ENCODE peak calls at places on chromosomes 11 and 22, in four cellular contexts. One of them, this sample, is unnamed. For H3K4me1, the result is how much of the 10 kb centered on the place peaks cover.

GRCh38 chr11:67082071-67082791 is 25.6 kb downstream of the RHOD start:
- DNase-seq in HCT116: no peak
- DNase-seq in SK-N-SH: peak
- DNase-seq in H1: peak
- DNase-seq in this sample: no peak

GRCh38 chr11:6127881-6128280 is 20.4 kb downstream of the OR56B4 start:
- DNase-seq in HCT116: no peak
- DNase-seq in SK-N-SH: no peak
- DNase-seq in H1: no peak
- DNase-seq in this sample: no peak

GRCh38 chr22:27063381-27063780 is 406.0 kb downstream of the MIAT start:
- DNase-seq in HCT116: no peak
- DNase-seq in SK-N-SH: peak
- DNase-seq in H1: no peak
- DNase-seq in this sample: no peak

GRCh38 chr11:48043998-48044512 is 63.7 kb downstream of the PTPRJ start:
- DNase-seq in HCT116: no peak
- DNase-seq in SK-N-SH: no peak
- DNase-seq in H1: no peak
- DNase-seq in this sample: no peak

GRCh38 chr11:69638941-69639681 is 1.8 kb upstream of the CCND1 start:
- DNase-seq in HCT116: peak
- DNase-seq in SK-N-SH: peak
- DNase-seq in H1: peak
- DNase-seq in this sample: peak

GRCh38 chr22:44328326-44328725 is 15.6 kb upstream of the SHISAL1 start:
- DNase-seq in HCT116: no peak
- DNase-seq in SK-N-SH: no peak
- DNase-seq in H1: no peak
- DNase-seq in this sample: no peak

GRCh38 chr11:71472357-71472885 is 19.4 kb downstream of the NADSYN1 start:
- DNase-seq in HCT116: no peak
- DNase-seq in SK-N-SH: no peak
- DNase-seq in H1: no peak
- DNase-seq in this sample: no peak

GRCh38 chr11:103326070-103326794 is 217.0 kb downstream of the DYNC2H1 start:
- DNase-seq in HCT116: peak
- DNase-seq in SK-N-SH: peak
- DNase-seq in H1: peak
- DNase-seq in this sample: peak

GRCh38 chr11:70696564-70696963 is 298.2 kb downstream of the CTTN start:
- DNase-seq in HCT116: no peak
- DNase-seq in SK-N-SH: no peak
- DNase-seq in H1: no peak
- DNase-seq in this sample: no peak

GRCh38 chr11:44630511-44631210 is 65.2 kb downstream of the CD82 start:
- DNase-seq in HCT116: no peak
- DNase-seq in SK-N-SH: no peak
- DNase-seq in H1: no peak
- DNase-seq in this sample: no peak

GRCh38 chr22:22371031-22371541 is 126.5 kb downstream of the VPREB1 start:
- DNase-seq in HCT116: no peak
- DNase-seq in SK-N-SH: no peak
- DNase-seq in H1: no peak
- DNase-seq in this sample: no peak

GRCh38 chr11:56152333-56152732 is 7.8 kb downstream of the OR8K5 start:
- DNase-seq in HCT116: no peak
- DNase-seq in SK-N-SH: no peak
- DNase-seq in H1: no peak
- DNase-seq in this sample: no peak

GRCh38 chr22:16960220-16960883 is 47.7 kb downstream of the GAB4 start:
- DNase-seq in HCT116: no peak
- DNase-seq in SK-N-SH: no peak
- DNase-seq in H1: peak
- DNase-seq in this sample: no peak

GRCh38 chr11:69351460-69351859 is 57.5 kb downstream of the MYEOV start:
- DNase-seq in HCT116: no peak
- DNase-seq in SK-N-SH: no peak
- DNase-seq in H1: no peak
- DNase-seq in this sample: no peak

GRCh38 chr22:41000941-41001721 is 50.0 kb downstream of the RBX1 start:
- DNase-seq in HCT116: no peak
- DNase-seq in SK-N-SH: no peak
- DNase-seq in H1: no peak
- DNase-seq in this sample: no peak

GRCh38 chr11:84564180-84564866 is 1062.8 kb downstream of the DLG2 start:
- DNase-seq in HCT116: peak
- DNase-seq in SK-N-SH: peak
- DNase-seq in H1: no peak
- DNase-seq in this sample: no peak

GRCh38 chr11:68841718-68842426 is at the start of gene CPT1A:
- DNase-seq in HCT116: no peak
- DNase-seq in SK-N-SH: peak
- DNase-seq in H1: peak
- DNase-seq in this sample: no peak

GRCh38 chr11:67732045-67732787 is 57.8 kb upstream of the ALDH3B2 start:
- DNase-seq in HCT116: peak
- DNase-seq in SK-N-SH: peak
- DNase-seq in H1: peak
- DNase-seq in this sample: no peak

GRCh38 chr11:2142300-2142759 is 3.1 kb upstream of the IGF2 start:
- DNase-seq in HCT116: no peak
- DNase-seq in SK-N-SH: no peak
- DNase-seq in H1: no peak
- DNase-seq in this sample: no peak

GRCh38 chr11:11279956-11280689 is 72.9 kb downstream of the CSNK2A3 start:
- DNase-seq in HCT116: no peak
- DNase-seq in SK-N-SH: no peak
- DNase-seq in H1: no peak
- DNase-seq in this sample: peak

GRCh38 chr11:113974741-113975470 is at the start of gene HTR3A:
- DNase-seq in HCT116: peak
- DNase-seq in SK-N-SH: peak
- DNase-seq in H1: peak
- DNase-seq in this sample: peak

GRCh38 chr22:40408718-40409612 is 38.6 kb downstream of the SGSM3 start:
- DNase-seq in HCT116: no peak
- DNase-seq in SK-N-SH: no peak
- DNase-seq in H1: no peak
- DNase-seq in this sample: no peak

GRCh38 chr11:111697910-111698309 is 68.3 kb downstream of the PPP2R1B start:
- DNase-seq in HCT116: no peak
- DNase-seq in SK-N-SH: no peak
- DNase-seq in H1: no peak
- DNase-seq in this sample: no peak

GRCh38 chr11:46363455-46363920 is 16.2 kb downstream of the DGKZ start:
- DNase-seq in HCT116: peak
- DNase-seq in SK-N-SH: peak
- DNase-seq in H1: no peak
- DNase-seq in this sample: no peak

GRCh38 chr11:34860034-34860433 is 56.1 kb downstream of the APIP start:
- DNase-seq in HCT116: no peak
- DNase-seq in SK-N-SH: no peak
- DNase-seq in H1: no peak
- DNase-seq in this sample: no peak

GRCh38 chr11:118856314-118856713 is 27.4 kb upstream of the CXCR5 start:
- DNase-seq in HCT116: no peak
- DNase-seq in SK-N-SH: no peak
- DNase-seq in H1: no peak
- DNase-seq in this sample: no peak

GRCh38 chr22:24593810-24594568 is 1.1 kb upstream of the LRRC75B start:
- DNase-seq in HCT116: no peak
- DNase-seq in SK-N-SH: peak
- DNase-seq in H1: peak
- DNase-seq in this sample: no peak

GRCh38 chr22:17120281-17120680 is 879 bp downstream of the TMEM121B start:
- DNase-seq in HCT116: no peak
- DNase-seq in SK-N-SH: peak
- DNase-seq in H1: peak
- DNase-seq in this sample: peak

GRCh38 chr11:110311783-110312578 is 15.6 kb upstream of the RDX start:
- DNase-seq in HCT116: no peak
- DNase-seq in SK-N-SH: no peak
- DNase-seq in H1: no peak
- DNase-seq in this sample: no peak

GRCh38 chr11:82080160-82080559 is 653.5 kb downstream of the FAM181B start:
- DNase-seq in HCT116: no peak
- DNase-seq in SK-N-SH: no peak
- DNase-seq in H1: no peak
- DNase-seq in this sample: no peak

GRCh38 chr22:49992921-49993648 is 19.5 kb downstream of the IL17REL start:
- DNase-seq in HCT116: no peak
- DNase-seq in SK-N-SH: peak
- DNase-seq in H1: peak
- DNase-seq in this sample: no peak
- TF ChIP-seq YY1 in HCT116: no peak
- TF ChIP-seq YY1 in SK-N-SH: no peak
- TF ChIP-seq YY1 in H1: no peak
- TF ChIP-seq YY1 in this sample: no peak

GRCh38 chr11:125525303-125525702 is 29.2 kb upstream of the FEZ1 start:
- DNase-seq in HCT116: no peak
- DNase-seq in SK-N-SH: no peak
- DNase-seq in H1: no peak
- DNase-seq in this sample: no peak
- H3K4me1 ChIP-seq in HCT116: under half
- H3K4me1 ChIP-seq in SK-N-SH: under half
- H3K4me1 ChIP-seq in H1: under half
- H3K4me1 ChIP-seq in this sample: under half

GRCh38 chr22:28183078-28183870 is 264.2 kb upstream of the PITPNB start:
- DNase-seq in HCT116: no peak
- DNase-seq in SK-N-SH: no peak
- DNase-seq in H1: no peak
- DNase-seq in this sample: no peak
- TF ChIP-seq YY1 in HCT116: no peak
- TF ChIP-seq YY1 in SK-N-SH: no peak
- TF ChIP-seq YY1 in H1: no peak
- TF ChIP-seq YY1 in this sample: no peak

DNA sequence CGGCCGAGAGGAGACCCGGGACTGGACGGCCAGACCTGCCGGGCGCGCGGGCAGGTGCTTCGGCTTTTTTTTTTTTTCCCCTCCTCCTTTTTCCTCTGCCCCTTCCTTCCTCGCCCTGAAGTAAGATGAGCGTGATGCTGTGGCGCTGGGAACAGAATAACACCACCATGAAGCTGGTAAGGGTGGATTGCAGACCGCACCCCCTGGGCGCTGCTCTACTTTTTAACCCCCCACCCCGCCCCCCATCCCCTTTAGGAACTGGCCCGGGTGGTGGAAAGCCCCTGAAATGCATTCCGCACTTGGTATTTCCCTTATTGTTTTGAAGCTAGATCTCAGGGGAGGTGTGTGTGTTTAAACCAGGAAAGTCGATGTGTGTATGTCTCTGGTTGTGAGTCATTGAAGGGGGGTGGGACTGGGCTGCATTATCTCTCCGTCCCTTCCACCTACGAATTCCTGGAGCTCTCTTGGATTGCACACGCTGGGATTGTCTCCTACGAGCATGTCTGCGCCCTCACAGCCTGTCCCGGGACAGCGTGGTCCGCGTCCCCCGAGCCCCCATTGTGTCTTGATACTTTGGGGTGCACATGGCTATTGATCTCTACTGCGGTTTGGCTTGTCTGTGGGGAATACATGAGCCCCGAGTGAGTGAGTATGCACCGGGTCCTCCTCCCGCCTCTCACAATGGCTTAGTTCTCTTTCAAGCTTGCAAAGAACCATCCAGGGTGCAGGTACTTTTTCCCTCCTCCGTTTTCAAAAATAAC is 64.9 kb downstream of the NAV2 start:
- DNase-seq in HCT116: no peak
- DNase-seq in SK-N-SH: no peak
- DNase-seq in H1: no peak
- DNase-seq in this sample: no peak
- H3K4me1 ChIP-seq in HCT116: under half
- H3K4me1 ChIP-seq in SK-N-SH: under half
- H3K4me1 ChIP-seq in H1: under half
- H3K4me1 ChIP-seq in this sample: under half

GRCh38 chr22:38872831-38873248 is 824 bp upstream of the CBX6 start:
- DNase-seq in HCT116: no peak
- DNase-seq in SK-N-SH: peak
- DNase-seq in H1: peak
- DNase-seq in this sample: no peak
- TF ChIP-seq YY1 in HCT116: no peak
- TF ChIP-seq YY1 in SK-N-SH: peak
- TF ChIP-seq YY1 in H1: peak
- TF ChIP-seq YY1 in this sample: no peak

DNA sequence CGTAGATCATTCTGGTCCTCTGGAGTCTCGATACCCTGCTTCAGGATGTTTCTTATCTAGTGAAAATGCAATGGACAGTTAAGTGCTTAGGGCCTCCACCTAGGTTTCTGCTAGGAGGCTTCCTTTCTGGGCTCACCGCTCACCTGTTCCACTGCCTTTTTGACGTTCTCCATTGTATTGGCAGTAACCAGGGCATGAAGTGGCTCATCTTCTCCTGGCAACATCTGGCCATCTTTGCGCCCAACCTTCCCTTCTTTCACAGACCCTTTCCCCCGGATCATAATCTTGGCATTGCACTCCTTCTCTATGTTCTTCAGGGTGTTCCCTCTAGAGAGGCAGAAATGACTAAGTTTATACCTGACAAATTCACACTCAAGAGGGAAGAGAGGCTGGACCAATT is 9.1 kb downstream of the SF1 start:
- DNase-seq in HCT116: no peak
- DNase-seq in SK-N-SH: no peak
- DNase-seq in H1: no peak
- DNase-seq in this sample: no peak
- H3K4me1 ChIP-seq in HCT116: under half
- H3K4me1 ChIP-seq in SK-N-SH: under half
- H3K4me1 ChIP-seq in H1: under half
- H3K4me1 ChIP-seq in this sample: under half

This sample was measured in NT2/D1.